ENCODE peak calls at places on chromosome 11, in ten cellular contexts. S is GM12878, E is NB4, I is suprapubic skin, M is H1, Q is body of pancreas, V is A549, X is endothelial cell of umbilical vein, C is transverse colon, D is Peyer's patch. R is an unnamed sample.

GRCh38 chr11:31987118-31988005 is 103.5 kb upstream of the RCN1 start:
- DNase-seq in S (no peak), E (no peak), I (no peak), M (peak), Q (no peak), V (no peak), X (no peak), C (no peak), D (no peak), R (no peak)

GRCh38 chr11:109819410-109819809 is 273.8 kb upstream of the ZC3H12C start:
- DNase-seq in S (no peak), E (no peak), I (no peak), M (no peak), Q (no peak), V (no peak), X (no peak), C (no peak), D (no peak), R (no peak)

GRCh38 chr11:65498042-65498726 is 661 bp upstream of the MALAT1 start:
- DNase-seq in S (peak), E (peak), I (peak), M (peak), Q (peak), V (no peak), X (no peak), C (peak), D (no peak), R (no peak)

GRCh38 chr11:122259149-122259821 is 143.3 kb upstream of the BLID start:
- DNase-seq in S (no peak), E (no peak), I (no peak), M (no peak), Q (no peak), V (no peak), X (no peak), C (no peak), D (no peak), R (peak)

GRCh38 chr11:30983143-30983542 is 386.4 kb downstream of the DCDC1 start:
- DNase-seq in S (no peak), E (no peak), I (no peak), M (no peak), Q (no peak), V (no peak), X (no peak), C (no peak), D (no peak), R (no peak)

GRCh38 chr11:69832561-69833413 is 13.6 kb upstream of the FGF3 start:
- DNase-seq in S (no peak), E (no peak), I (peak), M (peak), Q (no peak), V (no peak), X (no peak), C (no peak), D (no peak), R (no peak)

GRCh38 chr11:96342131-96342970 is 644 bp downstream of the MAML2 start:
- DNase-seq in S (no peak), E (no peak), I (no peak), M (no peak), Q (no peak), V (no peak), X (peak), C (no peak), D (no peak), R (no peak)

GRCh38 chr11:110362916-110363574 is 66.6 kb upstream of the RDX start:
- DNase-seq in S (no peak), E (no peak), I (no peak), M (no peak), Q (peak), V (no peak), X (peak), C (no peak), D (no peak), R (no peak)

GRCh38 chr11:22244986-22245592 is 52.2 kb downstream of the ANO5 start:
- DNase-seq in S (no peak), E (peak), I (no peak), M (no peak), Q (peak), V (peak), X (peak), C (peak), D (no peak), R (peak)

GRCh38 chr11:46376258-46377050 is 5.0 kb upstream of the MDK start:
- DNase-seq in S (no peak), E (no peak), I (no peak), M (no peak), Q (no peak), V (no peak), X (no peak), C (no peak), D (no peak), R (no peak)

GRCh38 chr11:133619973-133620372 is 87.7 kb upstream of the OPCML start:
- DNase-seq in S (peak), E (peak), I (no peak), M (peak), Q (no peak), V (no peak), X (no peak), C (no peak), D (no peak), R (no peak)

GRCh38 chr11:96324912-96325311 is 18.1 kb downstream of the MAML2 start:
- DNase-seq in S (no peak), E (no peak), I (no peak), M (no peak), Q (no peak), V (no peak), X (no peak), C (no peak), D (no peak), R (no peak)

GRCh38 chr11:134164490-134165370 is 59.0 kb downstream of the NCAPD3 start:
- DNase-seq in S (no peak), E (no peak), I (no peak), M (peak), Q (no peak), V (no peak), X (no peak), C (no peak), D (no peak), R (no peak)

GRCh38 chr11:33682446-33682845 is 18.2 kb downstream of the C11orf91 start:
- DNase-seq in S (no peak), E (no peak), I (no peak), M (no peak), Q (no peak), V (no peak), X (no peak), C (no peak), D (no peak), R (no peak)

GRCh38 chr11:61917357-61918109 is at the start of gene RAB3IL1:
- DNase-seq in S (no peak), E (no peak), I (peak), M (peak), Q (peak), V (peak), X (peak), C (peak), D (no peak), R (peak)

GRCh38 chr11:28756977-28757376 is 648.8 kb downstream of the METTL15 start:
- DNase-seq in S (no peak), E (no peak), I (no peak), M (no peak), Q (no peak), V (no peak), X (peak), C (no peak), D (no peak), R (no peak)

GRCh38 chr11:68300076-68300830 is 12.1 kb upstream of the LRP5 start:
- DNase-seq in S (no peak), E (no peak), I (no peak), M (no peak), Q (no peak), V (no peak), X (no peak), C (no peak), D (no peak), R (no peak)

GRCh38 chr11:102332611-102332994 is 14.4 kb upstream of the BIRC2 start:
- DNase-seq in S (no peak), E (no peak), I (no peak), M (no peak), Q (no peak), V (no peak), X (no peak), C (no peak), D (no peak), R (no peak)

GRCh38 chr11:128800871-128801417 is 66.2 kb downstream of the KCNJ1 start:
- DNase-seq in S (no peak), E (no peak), I (no peak), M (no peak), Q (no peak), V (no peak), X (no peak), C (no peak), D (no peak), R (no peak)

GRCh38 chr11:118338637-118339061 is 3.9 kb downstream of the CD3D start:
- DNase-seq in S (no peak), E (peak), I (no peak), M (no peak), Q (peak), V (no peak), X (no peak), C (peak), D (peak), R (no peak)

GRCh38 chr11:79390923-79391322 is 49.9 kb downstream of the TENM4 start:
- DNase-seq in S (no peak), E (no peak), I (no peak), M (no peak), Q (no peak), V (no peak), X (no peak), C (no peak), D (no peak), R (peak)

GRCh38 chr11:123313261-123313660 is 116.8 kb upstream of the GRAMD1B start:
- DNase-seq in S (no peak), E (no peak), I (no peak), M (no peak), Q (no peak), V (no peak), X (no peak), C (no peak), D (no peak), R (no peak)

GRCh38 chr11:81989093-81989492 is 744.6 kb downstream of the FAM181B start:
- DNase-seq in S (no peak), E (no peak), I (no peak), M (no peak), Q (no peak), V (no peak), X (no peak), C (no peak), D (no peak), R (no peak)

GRCh38 chr11:5285703-5286102 is 16.0 kb upstream of the HBE1 start:
- DNase-seq in S (no peak), E (no peak), I (no peak), M (no peak), Q (no peak), V (no peak), X (no peak), C (no peak), D (no peak), R (no peak)

GRCh38 chr11:73271936-73272679 is at the start of gene P2RY6:
- DNase-seq in S (no peak), E (peak), I (peak), M (no peak), Q (peak), V (peak), X (no peak), C (peak), D (no peak), R (no peak)
- H3K4me3 ChIP-seq in S (peak), E (peak), I (no peak), M (no peak), Q (no peak), V (peak), X (no peak), C (no peak), D (peak), R (no peak)

DNA sequence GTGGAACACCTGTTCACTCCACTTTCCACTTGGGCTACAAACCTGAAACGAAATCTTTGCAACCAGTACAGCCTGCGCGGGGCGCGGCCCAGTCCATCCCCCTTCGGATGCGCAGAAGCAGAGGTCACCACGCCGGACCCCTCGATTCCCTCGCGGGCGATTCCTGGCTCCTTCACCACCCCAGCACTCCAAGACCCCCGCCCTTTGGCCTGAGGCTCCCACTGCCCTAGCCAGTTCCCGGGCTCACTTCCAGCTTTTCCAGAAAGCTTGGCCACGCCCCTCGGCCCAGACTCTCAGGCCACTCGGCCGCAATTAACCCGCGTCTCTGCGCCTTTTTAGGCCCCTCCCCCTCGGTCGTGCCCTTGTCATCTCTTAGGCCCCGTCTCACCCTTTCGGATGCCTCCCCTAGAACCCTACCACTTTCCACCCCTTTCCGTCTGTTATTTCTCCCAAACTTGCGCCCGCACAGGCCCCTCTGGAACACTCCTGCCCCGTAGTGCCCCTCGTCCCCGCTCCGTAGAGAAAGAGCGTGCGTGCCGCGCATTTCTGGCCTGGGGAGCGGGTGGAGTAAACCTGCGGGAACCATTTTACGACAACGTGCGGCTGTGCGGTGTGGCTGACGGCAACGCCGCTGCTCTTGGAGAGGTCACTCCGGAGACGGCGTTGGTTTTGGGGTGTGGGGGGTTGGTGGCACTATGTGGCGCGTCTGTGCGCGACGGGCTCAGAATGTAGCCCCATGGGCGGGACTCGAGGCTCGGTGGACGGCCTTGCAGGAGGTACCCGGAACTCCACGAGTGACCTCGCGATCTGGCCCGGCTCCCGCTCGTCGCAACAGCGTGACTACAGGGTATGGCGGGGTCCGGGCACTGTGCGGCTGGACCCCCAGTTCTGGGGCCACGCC is at the start of gene DLAT:
- DNase-seq in S (peak), E (peak), I (peak), M (peak), Q (peak), V (peak), X (peak), C (peak), D (peak), R (peak)
- TF ChIP-seq POLR2A in S (peak), E (peak), I (no peak), M (peak), Q (peak), V (peak), X (peak), C (peak), D (peak), R (peak)

GRCh38 chr11:92967178-92967577 is 2.3 kb upstream of the MTNR1B start:
- DNase-seq in S (no peak), E (no peak), I (no peak), M (no peak), Q (no peak), V (no peak), X (no peak), C (no peak), D (no peak), R (no peak)

GRCh38 chr11:92965196-92965595 is 4.3 kb upstream of the MTNR1B start:
- DNase-seq in S (no peak), E (no peak), I (no peak), M (no peak), Q (no peak), V (no peak), X (no peak), C (no peak), D (no peak), R (no peak)

GRCh38 chr11:92969293-92969633 is 188 bp upstream of the MTNR1B start:
- DNase-seq in S (no peak), E (no peak), I (no peak), M (peak), Q (no peak), V (no peak), X (no peak), C (no peak), D (no peak), R (no peak)

GRCh38 chr11:92972248-92972647 is 2.8 kb downstream of the MTNR1B start:
- DNase-seq in S (no peak), E (no peak), I (no peak), M (no peak), Q (no peak), V (no peak), X (no peak), C (no peak), D (no peak), R (no peak)

DNA sequence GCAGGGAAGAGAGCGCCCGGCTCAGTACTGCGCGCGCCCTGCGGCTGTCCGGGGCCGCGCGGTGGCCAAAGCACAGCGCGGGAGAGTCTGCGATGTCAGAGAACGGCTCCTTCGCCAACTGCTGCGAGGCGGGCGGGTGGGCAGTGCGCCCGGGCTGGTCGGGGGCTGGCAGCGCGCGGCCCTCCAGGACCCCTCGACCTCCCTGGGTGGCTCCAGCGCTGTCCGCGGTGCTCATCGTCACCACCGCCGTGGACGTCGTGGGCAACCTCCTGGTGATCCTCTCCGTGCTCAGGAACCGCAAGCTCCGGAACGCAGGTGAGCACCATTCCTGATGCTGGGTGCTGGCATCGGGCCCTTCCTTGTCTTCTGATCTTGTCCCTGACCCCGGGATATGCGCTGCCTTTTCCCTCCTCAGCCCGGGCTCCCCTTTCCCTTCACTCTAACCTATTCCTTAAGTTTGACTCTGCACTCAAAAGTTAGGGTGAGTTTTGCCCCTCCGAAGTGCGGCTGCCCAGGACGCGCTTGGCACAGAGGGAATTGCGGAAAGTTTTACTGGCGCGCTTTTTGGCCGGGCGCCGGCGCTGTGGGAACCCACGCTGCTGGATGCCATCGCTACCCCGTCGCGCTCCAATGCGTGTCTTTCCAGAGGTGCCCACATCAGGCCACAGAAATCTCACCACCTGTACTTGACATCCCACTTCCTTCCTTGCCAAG is at the start of gene MTNR1B:
- DNase-seq in S (no peak), E (no peak), I (no peak), M (peak), Q (no peak), V (no peak), X (no peak), C (no peak), D (no peak), R (no peak)
- H3K4me3 ChIP-seq in S (no peak), E (no peak), I (peak), M (peak), Q (no peak), V (no peak), X (no peak), C (no peak), D (no peak), R (no peak)

DNA sequence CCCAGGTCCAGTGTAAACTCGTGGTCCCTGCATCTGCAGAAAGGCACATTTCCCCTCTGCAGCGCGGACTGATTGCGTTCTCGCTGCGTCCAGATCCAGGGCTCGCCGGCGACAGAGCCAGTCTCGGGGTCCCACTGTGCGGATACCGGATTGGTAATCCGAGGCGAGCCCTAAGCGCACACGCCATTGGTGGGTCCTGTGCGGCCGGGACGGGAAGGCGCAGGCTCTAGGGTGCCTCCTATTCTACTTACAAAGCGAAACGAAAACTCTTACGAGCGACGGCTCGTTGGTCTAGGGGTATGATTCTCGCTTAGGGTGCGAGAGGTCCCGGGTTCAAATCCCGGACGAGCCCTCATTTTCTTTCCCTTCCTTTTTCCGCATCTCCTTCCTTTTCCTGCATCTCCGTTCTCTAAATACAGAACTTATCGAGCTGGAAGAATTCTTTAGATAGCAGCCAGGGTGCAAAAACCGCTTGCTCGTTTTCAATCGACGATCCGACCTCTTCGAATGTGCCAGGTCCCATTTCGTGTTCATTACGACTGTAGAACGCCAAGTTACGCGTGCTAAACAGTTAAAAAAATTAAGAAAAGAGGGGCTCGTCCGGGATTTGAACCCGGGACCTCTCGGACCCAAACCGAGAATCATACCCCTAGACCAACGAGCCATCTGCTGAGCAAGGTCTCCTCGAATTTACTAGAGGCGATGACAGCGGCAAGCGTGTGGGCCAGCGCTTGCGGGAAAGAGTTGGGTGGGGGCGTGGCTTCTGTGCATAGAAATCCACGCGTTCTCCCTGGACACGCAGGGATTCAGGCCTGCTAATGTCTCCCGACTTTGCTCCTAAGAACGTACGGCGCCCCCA is 29.2 kb upstream of the WNT11 start:
- DNase-seq in S (peak), E (peak), I (peak), M (peak), Q (peak), V (peak), X (peak), C (peak), D (peak), R (peak)
- TF ChIP-seq POLR2A in S (peak), E (peak), I (peak), M (peak), Q (peak), V (peak), X (no peak), C (peak), D (peak), R (peak)

R was measured in gastrocnemius medialis.